ENCODE peak calls at places on chromosomes 6 and 20, in five cellular contexts. B, S, E, U and A are unnamed samples.

GRCh38 chr20:45798935-45799642 is 7.3 kb downstream of the DNTTIP1 start:
- DNase-seq in B (peak; percentile 48), S (peak; percentile 85), E (peak; percentile 60), U (peak; percentile 90), A (no peak)

GRCh38 chr6:11126876-11127275 is 15.4 kb upstream of the ERVFRD-1 start:
- DNase-seq in B (no peak), S (no peak), E (no peak), U (no peak), A (no peak)

GRCh38 chr20:43746344-43747137 is 19.7 kb upstream of the GTSF1L start:
- DNase-seq in B (no peak), S (no peak), E (peak; percentile 56), U (no peak), A (no peak)

GRCh38 chr6:142355481-142356174 is 53.8 kb downstream of the ADGRG6 start:
- DNase-seq in B (no peak), S (no peak), E (no peak), U (no peak), A (no peak)

GRCh38 chr6:21587925-21588811 is 5.4 kb upstream of the SOX4 start:
- DNase-seq in B (peak; percentile 64), S (peak; percentile 38), E (peak; percentile 68), U (peak; percentile 57), A (peak; percentile 78)

GRCh38 chr6:40582892-40583291 is 4.3 kb downstream of the LRFN2 start:
- DNase-seq in B (no peak), S (no peak), E (no peak), U (peak; percentile 36), A (no peak)

GRCh38 chr6:150711584-150712501 is 112.2 kb downstream of the PLEKHG1 start:
- DNase-seq in B (peak; percentile 58), S (no peak), E (peak; percentile 70), U (no peak), A (no peak)

GRCh38 chr6:41013473-41014153 is 25.4 kb downstream of the UNC5CL start:
- DNase-seq in B (no peak), S (no peak), E (no peak), U (no peak), A (no peak)

GRCh38 chr6:161011509-161012480 is 20.2 kb downstream of the MAP3K4 start:
- DNase-seq in B (no peak), S (no peak), E (peak; percentile 71), U (peak; percentile 89), A (no peak)

GRCh38 chr6:149929422-149929821 is 6.5 kb upstream of the RAET1G start:
- DNase-seq in B (no peak), S (no peak), E (no peak), U (peak; percentile 75), A (peak; percentile 22)

GRCh38 chr20:52105573-52106422 is 85.8 kb downstream of the ZFP64 start:
- DNase-seq in B (peak; percentile 38), S (no peak), E (peak; percentile 46), U (peak; percentile 96), A (no peak)

GRCh38 chr6:2434116-2434515 is 188.7 kb upstream of the GMDS start:
- DNase-seq in B (no peak), S (no peak), E (no peak), U (no peak), A (no peak)

GRCh38 chr6:118844915-118845314 is 49.0 kb upstream of the ASF1A start:
- DNase-seq in B (no peak), S (no peak), E (no peak), U (no peak), A (no peak)

GRCh38 chr20:46400828-46401477 is 5.5 kb downstream of the ELMO2 start:
- DNase-seq in B (no peak), S (no peak), E (peak; percentile 45), U (peak; percentile 77), A (no peak)

GRCh38 chr6:111565316-111566221 is 40.1 kb downstream of the TRAF3IP2 start:
- DNase-seq in B (no peak), S (no peak), E (no peak), U (peak; percentile 74), A (no peak)

GRCh38 chr6:107202876-107203468 is 87.7 kb upstream of the BEND3 start:
- DNase-seq in B (no peak), S (no peak), E (no peak), U (no peak), A (no peak)

GRCh38 chr6:116682334-116682712 is 1.3 kb downstream of the KPNA5 start:
- DNase-seq in B (no peak), S (no peak), E (peak; percentile 70), U (no peak), A (no peak)

GRCh38 chr20:58497076-58497665 is 18.0 kb downstream of the APCDD1L start:
- DNase-seq in B (no peak), S (no peak), E (no peak), U (no peak), A (no peak)

GRCh38 chr6:140979642-140980091 is 1153.1 kb upstream of the GJE1 start:
- DNase-seq in B (no peak), S (peak; percentile 64), E (peak; percentile 95), U (no peak), A (peak; percentile 75)

DNA sequence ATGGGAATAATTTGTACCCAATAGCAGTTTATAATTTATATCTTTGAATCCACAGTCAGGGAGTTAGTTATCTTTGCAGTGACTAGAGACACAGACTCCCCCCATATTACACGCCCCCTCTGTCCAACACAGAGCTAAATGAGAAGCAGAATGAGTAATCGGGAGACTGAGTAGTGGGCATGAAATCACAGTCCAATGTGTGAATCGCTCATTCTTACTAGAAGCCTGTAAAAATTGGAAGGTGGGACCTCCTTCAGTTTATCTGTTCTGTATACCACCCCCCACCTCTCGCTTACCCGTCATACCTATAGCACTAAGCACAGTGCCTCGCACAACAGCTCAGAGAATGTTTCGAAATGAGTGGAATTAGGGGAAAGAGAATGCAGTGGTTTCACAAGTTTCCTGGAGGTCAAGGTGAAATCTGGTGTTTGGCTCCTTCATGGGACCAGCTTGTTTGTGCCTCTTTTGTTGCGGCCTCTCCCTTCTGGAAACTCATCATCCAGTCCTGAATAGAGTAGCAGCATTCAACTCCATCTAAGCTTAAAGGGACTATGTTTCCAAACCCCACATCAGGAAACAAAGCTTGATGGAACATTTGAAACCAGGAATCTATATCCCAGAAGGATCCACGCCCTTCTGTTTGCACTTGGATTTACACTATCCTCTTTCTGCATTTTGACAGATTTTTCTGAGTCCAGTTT is 59.3 kb upstream of the PIM1 start:
- DNase-seq in B (no peak), S (no peak), E (peak; percentile 57), U (no peak), A (no peak)
- H3K27ac ChIP-seq in B (no peak overlapping the region), S (no peak overlapping the region), E (peak overlapping the region; percentile 49), U (peak overlapping the region; percentile 47), A (no peak overlapping the region)

DNA sequence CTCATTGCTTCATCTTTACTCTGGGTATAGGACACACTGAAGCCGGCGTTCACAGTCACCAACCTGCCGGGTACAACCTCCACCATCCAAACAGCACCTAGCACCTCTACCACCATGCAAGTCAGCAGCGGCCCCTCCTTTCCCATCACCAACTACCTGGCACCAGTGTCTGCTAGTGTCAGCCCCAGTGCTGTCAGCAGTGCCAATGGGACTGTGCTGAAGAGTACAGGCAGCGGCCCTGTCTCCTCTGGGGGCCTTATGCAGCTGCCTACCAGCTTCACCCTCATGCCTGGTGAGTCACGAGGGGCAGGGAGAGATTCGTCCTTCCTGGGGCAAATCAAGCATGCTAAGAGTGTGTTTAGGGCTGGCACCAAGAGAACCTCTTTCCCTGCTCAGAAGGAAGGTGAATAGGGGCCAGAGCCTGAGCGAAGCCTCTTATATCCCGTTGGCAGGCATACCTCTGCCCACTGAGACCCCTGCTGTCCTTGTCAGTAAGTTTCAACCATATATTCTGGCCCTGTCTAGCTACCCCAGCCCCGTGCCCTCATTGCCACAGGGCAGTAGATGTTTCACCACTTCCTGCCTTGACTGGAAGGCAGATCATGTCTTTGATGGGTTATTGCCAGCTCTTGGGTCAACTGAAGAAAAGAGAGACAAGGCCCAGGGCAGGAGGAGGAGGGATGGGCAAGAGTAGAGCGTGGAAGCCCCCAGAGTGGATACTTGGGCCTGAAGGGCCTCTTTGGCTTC is 4.8 kb downstream of the SRF start:
- DNase-seq in B (no peak), S (no peak), E (no peak), U (no peak), A (no peak)
- TF ChIP-seq CTCF in B (no peak), S (no peak), E (no peak), U (no peak), A (no peak)

DNA sequence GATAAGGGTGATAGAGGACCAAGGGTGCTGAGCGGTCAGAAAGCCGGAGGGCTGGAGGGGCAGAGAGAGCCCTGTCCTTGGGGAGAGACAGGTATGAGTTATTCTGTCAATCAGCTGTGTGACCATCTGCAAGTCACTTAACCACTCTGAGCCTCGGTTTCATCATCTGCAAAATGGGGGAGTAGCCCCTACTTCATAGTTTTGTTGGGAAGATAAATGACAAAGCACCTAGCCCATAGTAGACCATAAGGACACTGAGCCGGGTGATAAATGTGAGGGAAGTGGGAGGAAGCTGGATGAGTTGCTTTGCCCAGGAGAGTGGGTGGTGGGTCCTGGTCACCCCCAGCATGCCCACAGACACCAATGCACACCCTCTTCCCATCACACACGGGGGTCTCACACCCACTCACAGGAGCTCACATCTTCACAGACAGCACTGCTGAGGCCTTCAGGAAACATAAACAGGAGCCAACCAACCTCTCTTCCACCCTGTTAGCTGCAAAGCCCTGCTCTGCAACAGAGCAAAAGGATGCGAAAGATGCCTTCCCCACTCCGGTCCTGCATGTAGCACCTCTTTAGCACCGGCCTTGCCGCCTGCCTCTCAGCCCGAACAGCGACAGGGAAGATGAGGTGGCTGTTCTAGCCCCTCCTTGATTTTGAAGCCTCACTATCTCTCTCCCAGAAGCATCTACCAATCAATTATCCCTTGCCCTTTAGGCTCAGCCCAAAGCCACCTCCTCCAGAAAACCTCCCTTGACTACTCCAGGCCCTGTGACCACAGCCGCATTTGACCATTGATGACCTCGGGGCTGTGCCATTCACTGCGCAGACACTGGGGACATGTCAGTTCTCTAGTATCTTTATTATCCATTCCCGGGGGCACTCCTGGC is 18.9 kb downstream of the SPDEF start:
- DNase-seq in B (no peak), S (no peak), E (no peak), U (no peak), A (no peak)
- H3K27ac ChIP-seq in B (peak overlapping the region; percentile 42), S (no peak overlapping the region), E (no peak overlapping the region), U (no peak overlapping the region), A (no peak overlapping the region)

GRCh38 chr6:57075092-57075491 is 14.9 kb upstream of the ZNF451 start:
- DNase-seq in B (no peak), S (no peak), E (no peak), U (no peak), A (no peak)
- TF ChIP-seq CTCF in B (no peak), S (no peak), E (no peak), U (no peak), A (no peak)